ENCODE peak calls at places on chromosomes 4 and X, in ten cellular contexts. One of them, this sample, is unnamed.

GRCh38 chrX:15465896-15466651 is 27.1 kb downstream of the PIR start:
- DNase-seq in Daoy: no peak
- DNase-seq in activated T-helper 2 cell treated with anti-CD3 and anti-CD28 coated beads, Interferon-gamma antibody, Interleukin-2, Interleukin-4, amounts not matched to agents 10 μg/mL and 5 μg/mL and 100 μg/mL, durations not matched to agents 14 hours and 24 hours and 36 hours: no peak
- DNase-seq in tibial artery: no peak
- DNase-seq in activated T-cell treated with anti-CD3 and anti-CD28 coated beads for 24 hours: no peak
- DNase-seq in stimulated activated CD4-positive, alpha-beta T cell treated with anti-CD3 and anti-CD28 coated beads, Interleukin-2, amount 100 ng/mL, for 24 hours: no peak
- DNase-seq in H7: peak; percentile 65
- DNase-seq in MCF 10A: peak; percentile 16
- DNase-seq in immature natural killer cell: no peak
- DNase-seq in activated CD4-positive, alpha-beta T cell treated with anti-CD3 and anti-CD28 coated beads for 1 hour: no peak
- DNase-seq in this sample: no peak

GRCh38 chr4:87633239-87633638 is 16.8 kb upstream of the DMP1 start:
- DNase-seq in immature natural killer cell: no peak
- DNase-seq in Daoy: no peak
- DNase-seq in stimulated activated CD4-positive, alpha-beta T cell treated with anti-CD3 and anti-CD28 coated beads, Interleukin-2, amount 100 ng/mL, for 24 hours: no peak
- DNase-seq in activated CD4-positive, alpha-beta T cell treated with anti-CD3 and anti-CD28 coated beads for 1 hour: no peak
- DNase-seq in MCF 10A: peak; percentile 54
- DNase-seq in H7: no peak
- DNase-seq in activated T-cell treated with anti-CD3 and anti-CD28 coated beads for 24 hours: no peak
- DNase-seq in tibial artery: no peak
- DNase-seq in activated T-helper 2 cell treated with anti-CD3 and anti-CD28 coated beads, Interferon-gamma antibody, Interleukin-2, Interleukin-4, amounts not matched to agents 10 μg/mL and 5 μg/mL and 100 μg/mL, durations not matched to agents 14 hours and 24 hours and 36 hours: no peak
- DNase-seq in this sample: no peak

GRCh38 chr4:94641702-94642560 is 115.8 kb upstream of the BMPR1B start:
- DNase-seq in MCF 10A: peak; percentile 14
- DNase-seq in stimulated activated CD4-positive, alpha-beta T cell treated with anti-CD3 and anti-CD28 coated beads, Interleukin-2, amount 100 ng/mL, for 24 hours: no peak
- DNase-seq in H7: no peak
- DNase-seq in activated T-cell treated with anti-CD3 and anti-CD28 coated beads for 24 hours: no peak
- DNase-seq in activated T-helper 2 cell treated with anti-CD3 and anti-CD28 coated beads, Interferon-gamma antibody, Interleukin-2, Interleukin-4, amounts not matched to agents 10 μg/mL and 5 μg/mL and 100 μg/mL, durations not matched to agents 14 hours and 24 hours and 36 hours: no peak
- DNase-seq in tibial artery: no peak
- DNase-seq in activated CD4-positive, alpha-beta T cell treated with anti-CD3 and anti-CD28 coated beads for 1 hour: no peak
- DNase-seq in Daoy: peak; percentile 37
- DNase-seq in immature natural killer cell: no peak
- DNase-seq in this sample: no peak

GRCh38 chr4:108370291-108370690 is 201.6 kb upstream of the LEF1 start:
- DNase-seq in immature natural killer cell: peak; percentile 63
- DNase-seq in MCF 10A: no peak
- DNase-seq in activated CD4-positive, alpha-beta T cell treated with anti-CD3 and anti-CD28 coated beads for 1 hour: no peak
- DNase-seq in Daoy: no peak
- DNase-seq in H7: no peak
- DNase-seq in activated T-cell treated with anti-CD3 and anti-CD28 coated beads for 24 hours: peak; percentile 35
- DNase-seq in stimulated activated CD4-positive, alpha-beta T cell treated with anti-CD3 and anti-CD28 coated beads, Interleukin-2, amount 100 ng/mL, for 24 hours: peak; percentile 39
- DNase-seq in activated T-helper 2 cell treated with anti-CD3 and anti-CD28 coated beads, Interferon-gamma antibody, Interleukin-2, Interleukin-4, amounts not matched to agents 10 μg/mL and 5 μg/mL and 100 μg/mL, durations not matched to agents 14 hours and 24 hours and 36 hours: no peak
- DNase-seq in tibial artery: no peak
- DNase-seq in this sample: no peak

GRCh38 chr4:89248879-89249281 is 58.7 kb downstream of the GPRIN3 start:
- DNase-seq in H7: no peak
- DNase-seq in activated T-cell treated with anti-CD3 and anti-CD28 coated beads for 24 hours: no peak
- DNase-seq in activated CD4-positive, alpha-beta T cell treated with anti-CD3 and anti-CD28 coated beads for 1 hour: no peak
- DNase-seq in activated T-helper 2 cell treated with anti-CD3 and anti-CD28 coated beads, Interferon-gamma antibody, Interleukin-2, Interleukin-4, amounts not matched to agents 10 μg/mL and 5 μg/mL and 100 μg/mL, durations not matched to agents 14 hours and 24 hours and 36 hours: no peak
- DNase-seq in MCF 10A: no peak
- DNase-seq in Daoy: no peak
- DNase-seq in immature natural killer cell: no peak
- DNase-seq in stimulated activated CD4-positive, alpha-beta T cell treated with anti-CD3 and anti-CD28 coated beads, Interleukin-2, amount 100 ng/mL, for 24 hours: no peak
- DNase-seq in tibial artery: no peak
- DNase-seq in this sample: no peak

GRCh38 chr4:20254517-20255250 is 3.0 kb downstream of the SLIT2 start:
- DNase-seq in tibial artery: peak; percentile 70
- DNase-seq in activated T-cell treated with anti-CD3 and anti-CD28 coated beads for 24 hours: no peak
- DNase-seq in MCF 10A: no peak
- DNase-seq in activated CD4-positive, alpha-beta T cell treated with anti-CD3 and anti-CD28 coated beads for 1 hour: no peak
- DNase-seq in immature natural killer cell: no peak
- DNase-seq in H7: peak; percentile 64
- DNase-seq in activated T-helper 2 cell treated with anti-CD3 and anti-CD28 coated beads, Interferon-gamma antibody, Interleukin-2, Interleukin-4, amounts not matched to agents 10 μg/mL and 5 μg/mL and 100 μg/mL, durations not matched to agents 14 hours and 24 hours and 36 hours: no peak
- DNase-seq in stimulated activated CD4-positive, alpha-beta T cell treated with anti-CD3 and anti-CD28 coated beads, Interleukin-2, amount 100 ng/mL, for 24 hours: no peak
- DNase-seq in Daoy: peak; percentile 37
- DNase-seq in this sample: no peak

GRCh38 chr4:8777320-8778196 is 94.1 kb downstream of the HMX1 start:
- DNase-seq in activated T-cell treated with anti-CD3 and anti-CD28 coated beads for 24 hours: no peak
- DNase-seq in tibial artery: no peak
- DNase-seq in immature natural killer cell: no peak
- DNase-seq in H7: peak; percentile 56
- DNase-seq in stimulated activated CD4-positive, alpha-beta T cell treated with anti-CD3 and anti-CD28 coated beads, Interleukin-2, amount 100 ng/mL, for 24 hours: no peak
- DNase-seq in Daoy: peak; percentile 90
- DNase-seq in activated CD4-positive, alpha-beta T cell treated with anti-CD3 and anti-CD28 coated beads for 1 hour: no peak
- DNase-seq in MCF 10A: peak; percentile 35
- DNase-seq in activated T-helper 2 cell treated with anti-CD3 and anti-CD28 coated beads, Interferon-gamma antibody, Interleukin-2, Interleukin-4, amounts not matched to agents 10 μg/mL and 5 μg/mL and 100 μg/mL, durations not matched to agents 14 hours and 24 hours and 36 hours: no peak
- DNase-seq in this sample: no peak

GRCh38 chr4:55136634-55137033 is 11.2 kb upstream of the KDR start:
- DNase-seq in stimulated activated CD4-positive, alpha-beta T cell treated with anti-CD3 and anti-CD28 coated beads, Interleukin-2, amount 100 ng/mL, for 24 hours: no peak
- DNase-seq in Daoy: no peak
- DNase-seq in activated T-helper 2 cell treated with anti-CD3 and anti-CD28 coated beads, Interferon-gamma antibody, Interleukin-2, Interleukin-4, amounts not matched to agents 10 μg/mL and 5 μg/mL and 100 μg/mL, durations not matched to agents 14 hours and 24 hours and 36 hours: no peak
- DNase-seq in activated CD4-positive, alpha-beta T cell treated with anti-CD3 and anti-CD28 coated beads for 1 hour: no peak
- DNase-seq in immature natural killer cell: no peak
- DNase-seq in H7: no peak
- DNase-seq in activated T-cell treated with anti-CD3 and anti-CD28 coated beads for 24 hours: no peak
- DNase-seq in MCF 10A: no peak
- DNase-seq in tibial artery: no peak
- DNase-seq in this sample: no peak

This sample was measured in PC-9.